ENCODE peak calls at places on chromosomes 5 and 9, in four cellular contexts. One of them, this sample, is unnamed.

GRCh38 chr5:175596818-175597217 is 61.1 kb upstream of the HRH2 start:
- DNase-seq in CD8-positive, alpha-beta T cell: no peak
- DNase-seq in stimulated activated CD8-positive, alpha-beta memory T cell treated with anti-CD3 and anti-CD28 coated beads, Interleukin-15, amount 100 ng/mL, for 4 hours: no peak
- DNase-seq in left ventricle myocardium superior: no peak
- DNase-seq in this sample: no peak

GRCh38 chr5:172830876-172831662 is 3.0 kb upstream of the ERGIC1 start:
- DNase-seq in CD8-positive, alpha-beta T cell: no peak
- DNase-seq in stimulated activated CD8-positive, alpha-beta memory T cell treated with anti-CD3 and anti-CD28 coated beads, Interleukin-15, amount 100 ng/mL, for 4 hours: no peak
- DNase-seq in left ventricle myocardium superior: no peak
- DNase-seq in this sample: no peak

GRCh38 chr9:82604947-82605656 is 457.8 kb downstream of the RASEF start:
- DNase-seq in CD8-positive, alpha-beta T cell: no peak
- DNase-seq in stimulated activated CD8-positive, alpha-beta memory T cell treated with anti-CD3 and anti-CD28 coated beads, Interleukin-15, amount 100 ng/mL, for 4 hours: no peak
- DNase-seq in left ventricle myocardium superior: no peak
- DNase-seq in this sample: no peak

GRCh38 chr5:116669261-116670049 is 94.8 kb upstream of the SEMA6A start:
- DNase-seq in CD8-positive, alpha-beta T cell: no peak
- DNase-seq in stimulated activated CD8-positive, alpha-beta memory T cell treated with anti-CD3 and anti-CD28 coated beads, Interleukin-15, amount 100 ng/mL, for 4 hours: no peak
- DNase-seq in left ventricle myocardium superior: no peak
- DNase-seq in this sample: no peak

GRCh38 chr9:75692309-75692708 is 198.2 kb upstream of the PCSK5 start:
- DNase-seq in CD8-positive, alpha-beta T cell: no peak
- DNase-seq in stimulated activated CD8-positive, alpha-beta memory T cell treated with anti-CD3 and anti-CD28 coated beads, Interleukin-15, amount 100 ng/mL, for 4 hours: no peak
- DNase-seq in left ventricle myocardium superior: no peak
- DNase-seq in this sample: no peak

GRCh38 chr9:26463841-26464240 is 428.8 kb downstream of the CAAP1 start:
- DNase-seq in CD8-positive, alpha-beta T cell: no peak
- DNase-seq in stimulated activated CD8-positive, alpha-beta memory T cell treated with anti-CD3 and anti-CD28 coated beads, Interleukin-15, amount 100 ng/mL, for 4 hours: no peak
- DNase-seq in left ventricle myocardium superior: no peak
- DNase-seq in this sample: no peak

GRCh38 chr5:68949256-68949655 is 144.6 kb upstream of the SLC30A5 start:
- DNase-seq in CD8-positive, alpha-beta T cell: no peak
- DNase-seq in stimulated activated CD8-positive, alpha-beta memory T cell treated with anti-CD3 and anti-CD28 coated beads, Interleukin-15, amount 100 ng/mL, for 4 hours: no peak
- DNase-seq in left ventricle myocardium superior: no peak
- DNase-seq in this sample: no peak

GRCh38 chr5:25056846-25057245 is 412.1 kb upstream of the CDH10 start:
- DNase-seq in CD8-positive, alpha-beta T cell: no peak
- DNase-seq in stimulated activated CD8-positive, alpha-beta memory T cell treated with anti-CD3 and anti-CD28 coated beads, Interleukin-15, amount 100 ng/mL, for 4 hours: no peak
- DNase-seq in left ventricle myocardium superior: no peak
- DNase-seq in this sample: no peak

GRCh38 chr5:91114658-91115057 is 268.5 kb downstream of the ARRDC3 start:
- DNase-seq in CD8-positive, alpha-beta T cell: no peak
- DNase-seq in stimulated activated CD8-positive, alpha-beta memory T cell treated with anti-CD3 and anti-CD28 coated beads, Interleukin-15, amount 100 ng/mL, for 4 hours: no peak
- DNase-seq in left ventricle myocardium superior: no peak
- DNase-seq in this sample: no peak

GRCh38 chr9:83596899-83597504 is 25.9 kb upstream of the IDNK start:
- DNase-seq in CD8-positive, alpha-beta T cell: peak
- DNase-seq in stimulated activated CD8-positive, alpha-beta memory T cell treated with anti-CD3 and anti-CD28 coated beads, Interleukin-15, amount 100 ng/mL, for 4 hours: no peak
- DNase-seq in left ventricle myocardium superior: peak
- DNase-seq in this sample: peak

GRCh38 chr5:33212439-33212838 is 228.3 kb upstream of the TARS1 start:
- DNase-seq in CD8-positive, alpha-beta T cell: no peak
- DNase-seq in stimulated activated CD8-positive, alpha-beta memory T cell treated with anti-CD3 and anti-CD28 coated beads, Interleukin-15, amount 100 ng/mL, for 4 hours: no peak
- DNase-seq in left ventricle myocardium superior: no peak
- DNase-seq in this sample: no peak

GRCh38 chr9:95266649-95267048 is 50.9 kb downstream of the FANCC start:
- DNase-seq in CD8-positive, alpha-beta T cell: no peak
- DNase-seq in stimulated activated CD8-positive, alpha-beta memory T cell treated with anti-CD3 and anti-CD28 coated beads, Interleukin-15, amount 100 ng/mL, for 4 hours: no peak
- DNase-seq in left ventricle myocardium superior: no peak
- DNase-seq in this sample: no peak

GRCh38 chr9:136247551-136247916 is 1.9 kb upstream of the QSOX2 start:
- DNase-seq in CD8-positive, alpha-beta T cell: no peak
- DNase-seq in stimulated activated CD8-positive, alpha-beta memory T cell treated with anti-CD3 and anti-CD28 coated beads, Interleukin-15, amount 100 ng/mL, for 4 hours: no peak
- DNase-seq in left ventricle myocardium superior: no peak
- DNase-seq in this sample: no peak

GRCh38 chr9:17402309-17402708 is 176.6 kb upstream of the SH3GL2 start:
- DNase-seq in CD8-positive, alpha-beta T cell: no peak
- DNase-seq in stimulated activated CD8-positive, alpha-beta memory T cell treated with anti-CD3 and anti-CD28 coated beads, Interleukin-15, amount 100 ng/mL, for 4 hours: no peak
- DNase-seq in left ventricle myocardium superior: no peak
- DNase-seq in this sample: no peak

GRCh38 chr9:134379774-134380431 is 53.6 kb downstream of the RXRA start:
- DNase-seq in CD8-positive, alpha-beta T cell: no peak
- DNase-seq in stimulated activated CD8-positive, alpha-beta memory T cell treated with anti-CD3 and anti-CD28 coated beads, Interleukin-15, amount 100 ng/mL, for 4 hours: no peak
- DNase-seq in left ventricle myocardium superior: no peak
- DNase-seq in this sample: no peak

GRCh38 chr9:72661401-72662135 is 140.2 kb downstream of the TMC1 start:
- DNase-seq in CD8-positive, alpha-beta T cell: no peak
- DNase-seq in stimulated activated CD8-positive, alpha-beta memory T cell treated with anti-CD3 and anti-CD28 coated beads, Interleukin-15, amount 100 ng/mL, for 4 hours: no peak
- DNase-seq in left ventricle myocardium superior: no peak
- DNase-seq in this sample: no peak

GRCh38 chr9:37209431-37210386 is 89.3 kb downstream of the ZCCHC7 start:
- DNase-seq in CD8-positive, alpha-beta T cell: no peak
- DNase-seq in stimulated activated CD8-positive, alpha-beta memory T cell treated with anti-CD3 and anti-CD28 coated beads, Interleukin-15, amount 100 ng/mL, for 4 hours: no peak
- DNase-seq in left ventricle myocardium superior: no peak
- DNase-seq in this sample: no peak

GRCh38 chr5:58071566-58071965 is 388.3 kb downstream of the PLK2 start:
- DNase-seq in CD8-positive, alpha-beta T cell: no peak
- DNase-seq in stimulated activated CD8-positive, alpha-beta memory T cell treated with anti-CD3 and anti-CD28 coated beads, Interleukin-15, amount 100 ng/mL, for 4 hours: no peak
- DNase-seq in left ventricle myocardium superior: peak
- DNase-seq in this sample: no peak

GRCh38 chr5:130965342-130965741 is 199.7 kb downstream of the HINT1 start:
- DNase-seq in CD8-positive, alpha-beta T cell: no peak
- DNase-seq in stimulated activated CD8-positive, alpha-beta memory T cell treated with anti-CD3 and anti-CD28 coated beads, Interleukin-15, amount 100 ng/mL, for 4 hours: no peak
- DNase-seq in left ventricle myocardium superior: no peak
- DNase-seq in this sample: no peak

GRCh38 chr9:110443878-110444245 is 106.2 kb upstream of the TXNDC8 start:
- DNase-seq in CD8-positive, alpha-beta T cell: no peak
- DNase-seq in stimulated activated CD8-positive, alpha-beta memory T cell treated with anti-CD3 and anti-CD28 coated beads, Interleukin-15, amount 100 ng/mL, for 4 hours: no peak
- DNase-seq in left ventricle myocardium superior: no peak
- DNase-seq in this sample: no peak

GRCh38 chr9:134619983-134620612 is 21.5 kb upstream of the COL5A1 start:
- DNase-seq in CD8-positive, alpha-beta T cell: no peak
- DNase-seq in stimulated activated CD8-positive, alpha-beta memory T cell treated with anti-CD3 and anti-CD28 coated beads, Interleukin-15, amount 100 ng/mL, for 4 hours: no peak
- DNase-seq in left ventricle myocardium superior: peak
- DNase-seq in this sample: no peak

GRCh38 chr5:150101019-150101418 is 14.7 kb upstream of the CSF1R start:
- DNase-seq in CD8-positive, alpha-beta T cell: no peak
- DNase-seq in stimulated activated CD8-positive, alpha-beta memory T cell treated with anti-CD3 and anti-CD28 coated beads, Interleukin-15, amount 100 ng/mL, for 4 hours: no peak
- DNase-seq in left ventricle myocardium superior: no peak
- DNase-seq in this sample: no peak

GRCh38 chr9:70101265-70101664 is 57.6 kb downstream of the MAMDC2 start:
- DNase-seq in CD8-positive, alpha-beta T cell: no peak
- DNase-seq in stimulated activated CD8-positive, alpha-beta memory T cell treated with anti-CD3 and anti-CD28 coated beads, Interleukin-15, amount 100 ng/mL, for 4 hours: no peak
- DNase-seq in left ventricle myocardium superior: no peak
- DNase-seq in this sample: no peak

GRCh38 chr9:32969270-32969669 is 32.2 kb downstream of the APTX start:
- DNase-seq in CD8-positive, alpha-beta T cell: no peak
- DNase-seq in stimulated activated CD8-positive, alpha-beta memory T cell treated with anti-CD3 and anti-CD28 coated beads, Interleukin-15, amount 100 ng/mL, for 4 hours: no peak
- DNase-seq in left ventricle myocardium superior: no peak
- DNase-seq in this sample: no peak

GRCh38 chr5:135191084-135191826 is 157.2 kb upstream of the PITX1 start:
- DNase-seq in CD8-positive, alpha-beta T cell: peak
- DNase-seq in stimulated activated CD8-positive, alpha-beta memory T cell treated with anti-CD3 and anti-CD28 coated beads, Interleukin-15, amount 100 ng/mL, for 4 hours: peak
- DNase-seq in left ventricle myocardium superior: peak
- DNase-seq in this sample: peak

GRCh38 chr9:38066907-38067610 is 2.0 kb downstream of the SHB start:
- DNase-seq in CD8-positive, alpha-beta T cell: no peak
- DNase-seq in stimulated activated CD8-positive, alpha-beta memory T cell treated with anti-CD3 and anti-CD28 coated beads, Interleukin-15, amount 100 ng/mL, for 4 hours: no peak
- DNase-seq in left ventricle myocardium superior: peak
- DNase-seq in this sample: no peak

GRCh38 chr9:108786756-108787663 is 68.8 kb downstream of the ACTL7B start:
- DNase-seq in CD8-positive, alpha-beta T cell: no peak
- DNase-seq in stimulated activated CD8-positive, alpha-beta memory T cell treated with anti-CD3 and anti-CD28 coated beads, Interleukin-15, amount 100 ng/mL, for 4 hours: no peak
- DNase-seq in left ventricle myocardium superior: no peak
- DNase-seq in this sample: no peak

GRCh38 chr5:178207183-178207916 is 3.0 kb downstream of the HNRNPAB start:
- DNase-seq in CD8-positive, alpha-beta T cell: no peak
- DNase-seq in stimulated activated CD8-positive, alpha-beta memory T cell treated with anti-CD3 and anti-CD28 coated beads, Interleukin-15, amount 100 ng/mL, for 4 hours: no peak
- DNase-seq in left ventricle myocardium superior: no peak
- DNase-seq in this sample: no peak

GRCh38 chr9:126532489-126532888 is 81.2 kb upstream of the LMX1B start:
- DNase-seq in CD8-positive, alpha-beta T cell: no peak
- DNase-seq in stimulated activated CD8-positive, alpha-beta memory T cell treated with anti-CD3 and anti-CD28 coated beads, Interleukin-15, amount 100 ng/mL, for 4 hours: no peak
- DNase-seq in left ventricle myocardium superior: no peak
- DNase-seq in this sample: no peak

GRCh38 chr9:79360387-79361347 is 211.1 kb upstream of the TLE4 start:
- DNase-seq in CD8-positive, alpha-beta T cell: no peak
- DNase-seq in stimulated activated CD8-positive, alpha-beta memory T cell treated with anti-CD3 and anti-CD28 coated beads, Interleukin-15, amount 100 ng/mL, for 4 hours: no peak
- DNase-seq in left ventricle myocardium superior: no peak
- DNase-seq in this sample: no peak

This sample was measured in natural killer cell.